ENCODE peak calls at places on chromosome 12, in ten cellular contexts. K, R, A, V, Q, F, W, T, D and M are unnamed samples.

GRCh38 chr12:168763-169525 is 45.0 kb downstream of the SLC6A12 start:
- ATAC-seq in K (no peak), R (no peak), A (no peak), V (no peak), Q (no peak), F (no peak), W (no peak), T (no peak), D (no peak), M (no peak)

GRCh38 chr12:85559534-85559933 is 276.7 kb downstream of the RASSF9 start:
- ATAC-seq in K (no peak), R (no peak), A (no peak), V (no peak), Q (no peak), F (no peak), W (no peak), T (no peak), D (no peak), M (no peak)

GRCh38 chr12:54033106-54033979 is 493 bp downstream of the HOXC5 start:
- ATAC-seq in K (no peak), R (no peak), A (peak; percentile 40), V (peak; percentile 30), Q (peak; percentile 63), F (peak; percentile 30), W (no peak), T (no peak), D (peak; percentile 39), M (no peak)

GRCh38 chr12:69123909-69124638 is 115.3 kb upstream of the CPSF6 start:
- ATAC-seq in K (no peak), R (peak; percentile 82), A (no peak), V (no peak), Q (no peak), F (peak; percentile 95), W (no peak), T (no peak), D (peak; percentile 90), M (no peak)

GRCh38 chr12:6603095-6603567 is 4.0 kb downstream of the CHD4 start:
- ATAC-seq in K (no peak), R (no peak), A (no peak), V (no peak), Q (no peak), F (no peak), W (no peak), T (no peak), D (no peak), M (no peak)

GRCh38 chr12:22692964-22693555 is 68.1 kb downstream of the ETNK1 start:
- ATAC-seq in K (no peak), R (peak; percentile 49), A (no peak), V (no peak), Q (no peak), F (peak; percentile 47), W (no peak), T (no peak), D (peak; percentile 49), M (no peak)

GRCh38 chr12:124695861-124696260 is 128.4 kb upstream of the NCOR2 start:
- ATAC-seq in K (no peak), R (no peak), A (no peak), V (no peak), Q (peak; percentile 18), F (no peak), W (no peak), T (peak; percentile 30), D (peak; percentile 25), M (peak; percentile 16)

GRCh38 chr12:47753021-47754001 is 5.4 kb downstream of the RAPGEF3 start:
- ATAC-seq in K (no peak), R (peak; percentile 86), A (no peak), V (no peak), Q (peak; percentile 39), F (peak; percentile 74), W (peak; percentile 41), T (peak; percentile 55), D (peak; percentile 77), M (peak; percentile 14)

GRCh38 chr12:107200394-107200793 is 107.0 kb upstream of the CRY1 start:
- ATAC-seq in K (no peak), R (no peak), A (no peak), V (peak; percentile 94), Q (peak; percentile 100), F (no peak), W (no peak), T (no peak), D (no peak), M (no peak)

GRCh38 chr12:1529862-1530591 is 64.4 kb downstream of the FBXL14 start:
- ATAC-seq in K (no peak), R (no peak), A (peak; percentile 22), V (no peak), Q (peak; percentile 49), F (no peak), W (no peak), T (peak; percentile 82), D (peak; percentile 35), M (no peak)

GRCh38 chr12:1670815-1671268 is 20.0 kb upstream of the ADIPOR2 start:
- ATAC-seq in K (no peak), R (no peak), A (no peak), V (no peak), Q (peak; percentile 75), F (no peak), W (no peak), T (no peak), D (peak; percentile 89), M (no peak)

GRCh38 chr12:93073324-93073723 is 144.2 kb upstream of the EEA1 start:
- ATAC-seq in K (no peak), R (no peak), A (no peak), V (no peak), Q (no peak), F (no peak), W (no peak), T (no peak), D (no peak), M (no peak)

GRCh38 chr12:25986169-25986568 is 27.7 kb downstream of the RASSF8 start:
- ATAC-seq in K (no peak), R (no peak), A (no peak), V (no peak), Q (no peak), F (peak; percentile 15), W (no peak), T (peak; percentile 46), D (no peak), M (no peak)

GRCh38 chr12:12628013-12628412 is 16.3 kb downstream of the CREBL2 start:
- ATAC-seq in K (no peak), R (no peak), A (no peak), V (no peak), Q (no peak), F (no peak), W (no peak), T (no peak), D (no peak), M (no peak)

GRCh38 chr12:112191840-112192321 is 66.5 kb downstream of the TRAFD1 start:
- ATAC-seq in K (no peak), R (no peak), A (no peak), V (no peak), Q (peak; percentile 41), F (no peak), W (no peak), T (no peak), D (no peak), M (no peak)

GRCh38 chr12:50042693-50043092 is 14.7 kb upstream of the ASIC1 start:
- ATAC-seq in K (no peak), R (no peak), A (no peak), V (peak; percentile 33), Q (no peak), F (no peak), W (no peak), T (no peak), D (no peak), M (no peak)

GRCh38 chr12:50104614-50105366 is 982 bp downstream of the GPD1 start:
- ATAC-seq in K (no peak), R (no peak), A (no peak), V (no peak), Q (no peak), F (peak; percentile 9), W (no peak), T (no peak), D (peak; percentile 31), M (no peak)

GRCh38 chr12:124130717-124131670 is 158.0 kb downstream of the ZNF664 start:
- ATAC-seq in K (no peak), R (no peak), A (no peak), V (no peak), Q (no peak), F (no peak), W (no peak), T (peak; percentile 86), D (peak; percentile 71), M (no peak)

GRCh38 chr12:3184485-3184884 is 107.3 kb downstream of the TSPAN9 start:
- ATAC-seq in K (no peak), R (no peak), A (no peak), V (no peak), Q (peak; percentile 60), F (no peak), W (no peak), T (no peak), D (no peak), M (no peak)

GRCh38 chr12:27257104-27257848 is 13.2 kb downstream of the STK38L start:
- ATAC-seq in K (no peak), R (no peak), A (no peak), V (no peak), Q (no peak), F (no peak), W (no peak), T (no peak), D (no peak), M (no peak)

GRCh38 chr12:49272790-49273725 is 8.2 kb downstream of the TUBA1C start:
- ATAC-seq in K (no peak), R (no peak), A (no peak), V (no peak), Q (no peak), F (no peak), W (no peak), T (no peak), D (no peak), M (no peak)

GRCh38 chr12:2411586-2412304 is 359.0 kb downstream of the CACNA1C start:
- ATAC-seq in K (no peak), R (no peak), A (no peak), V (no peak), Q (no peak), F (no peak), W (no peak), T (no peak), D (no peak), M (no peak)

GRCh38 chr12:132456944-132457495 is 32.9 kb upstream of the FBRSL1 start:
- ATAC-seq in K (no peak), R (no peak), A (no peak), V (no peak), Q (no peak), F (no peak), W (no peak), T (no peak), D (no peak), M (no peak)

GRCh38 chr12:18443768-18444437 is 182.6 kb downstream of the PIK3C2G start:
- ATAC-seq in K (no peak), R (no peak), A (no peak), V (no peak), Q (no peak), F (peak; percentile 93), W (no peak), T (no peak), D (no peak), M (no peak)

GRCh38 chr12:13082866-13083265 is 20.6 kb downstream of the GSG1 start:
- ATAC-seq in K (no peak), R (no peak), A (no peak), V (no peak), Q (no peak), F (no peak), W (no peak), T (no peak), D (no peak), M (no peak)

GRCh38 chr12:42255875-42256261 is 17.8 kb upstream of the YAF2 start:
- ATAC-seq in K (no peak), R (no peak), A (no peak), V (no peak), Q (no peak), F (no peak), W (no peak), T (no peak), D (no peak), M (no peak)

GRCh38 chr12:89421093-89421835 is 69.0 kb upstream of the DUSP6 start:
- ATAC-seq in K (no peak), R (no peak), A (no peak), V (no peak), Q (no peak), F (no peak), W (no peak), T (no peak), D (no peak), M (no peak)

GRCh38 chr12:105445261-105446015 is 114.9 kb downstream of the C12orf75 start:
- ATAC-seq in K (no peak), R (no peak), A (no peak), V (no peak), Q (peak; percentile 95), F (no peak), W (no peak), T (peak; percentile 91), D (no peak), M (no peak)